ENCODE peak calls at places on chromosomes 1 and 21, in five cellular contexts. One of them, this sample, is unnamed.

GRCh38 chr1:112685913-112686312 is 11.5 kb downstream of the MOV10 start:
- DNase-seq in mesothelial cell of epicardium: no peak
- DNase-seq in activated CD4-positive, alpha-beta T cell treated with anti-CD3 and anti-CD28 coated beads, Interleukin-2, amount 50 U/mL, for 24 hours: no peak
- DNase-seq in substantia nigra: no peak
- DNase-seq in progenitor cell of endocrine pancreas: no peak
- DNase-seq in this sample: no peak

GRCh38 chr1:216815239-216815955 is 92.2 kb upstream of the ESRRG start:
- DNase-seq in mesothelial cell of epicardium: no peak
- DNase-seq in activated CD4-positive, alpha-beta T cell treated with anti-CD3 and anti-CD28 coated beads, Interleukin-2, amount 50 U/mL, for 24 hours: no peak
- DNase-seq in substantia nigra: no peak
- DNase-seq in progenitor cell of endocrine pancreas: no peak
- DNase-seq in this sample: peak; percentile 64

GRCh38 chr1:57599233-57599994 is 175.6 kb upstream of the DAB1 start:
- DNase-seq in mesothelial cell of epicardium: no peak
- DNase-seq in activated CD4-positive, alpha-beta T cell treated with anti-CD3 and anti-CD28 coated beads, Interleukin-2, amount 50 U/mL, for 24 hours: no peak
- DNase-seq in substantia nigra: no peak
- DNase-seq in progenitor cell of endocrine pancreas: no peak
- DNase-seq in this sample: no peak

GRCh38 chr1:109815809-109816791 is 52.4 kb upstream of the EPS8L3 start:
- DNase-seq in mesothelial cell of epicardium: no peak
- DNase-seq in activated CD4-positive, alpha-beta T cell treated with anti-CD3 and anti-CD28 coated beads, Interleukin-2, amount 50 U/mL, for 24 hours: no peak
- DNase-seq in substantia nigra: no peak
- DNase-seq in progenitor cell of endocrine pancreas: no peak
- DNase-seq in this sample: no peak

GRCh38 chr21:29499734-29500343 is 201.1 kb downstream of the BACH1 start:
- DNase-seq in mesothelial cell of epicardium: no peak
- DNase-seq in activated CD4-positive, alpha-beta T cell treated with anti-CD3 and anti-CD28 coated beads, Interleukin-2, amount 50 U/mL, for 24 hours: no peak
- DNase-seq in substantia nigra: peak; percentile 9
- DNase-seq in progenitor cell of endocrine pancreas: no peak
- DNase-seq in this sample: peak; percentile 73

GRCh38 chr1:183159960-183160359 is 26.1 kb upstream of the LAMC2 start:
- DNase-seq in mesothelial cell of epicardium: peak; percentile 73
- DNase-seq in activated CD4-positive, alpha-beta T cell treated with anti-CD3 and anti-CD28 coated beads, Interleukin-2, amount 50 U/mL, for 24 hours: no peak
- DNase-seq in substantia nigra: no peak
- DNase-seq in progenitor cell of endocrine pancreas: peak; percentile 10
- DNase-seq in this sample: no peak

GRCh38 chr1:71054281-71054731 is 6.7 kb upstream of the PTGER3 start:
- DNase-seq in mesothelial cell of epicardium: no peak
- DNase-seq in activated CD4-positive, alpha-beta T cell treated with anti-CD3 and anti-CD28 coated beads, Interleukin-2, amount 50 U/mL, for 24 hours: no peak
- DNase-seq in substantia nigra: no peak
- DNase-seq in progenitor cell of endocrine pancreas: no peak
- DNase-seq in this sample: peak; percentile 32

GRCh38 chr1:25520446-25521061 is 22.9 kb upstream of the LDLRAP1 start:
- DNase-seq in mesothelial cell of epicardium: peak; percentile 72
- DNase-seq in activated CD4-positive, alpha-beta T cell treated with anti-CD3 and anti-CD28 coated beads, Interleukin-2, amount 50 U/mL, for 24 hours: peak; percentile 66
- DNase-seq in substantia nigra: peak; percentile 10
- DNase-seq in progenitor cell of endocrine pancreas: no peak
- DNase-seq in this sample: peak; percentile 74

GRCh38 chr1:52523376-52523775 is 29.5 kb downstream of the TUT4 start:
- DNase-seq in mesothelial cell of epicardium: no peak
- DNase-seq in activated CD4-positive, alpha-beta T cell treated with anti-CD3 and anti-CD28 coated beads, Interleukin-2, amount 50 U/mL, for 24 hours: no peak
- DNase-seq in substantia nigra: no peak
- DNase-seq in progenitor cell of endocrine pancreas: no peak
- DNase-seq in this sample: no peak

GRCh38 chr1:204713541-204713940 is 28.0 kb upstream of the LRRN2 start:
- DNase-seq in mesothelial cell of epicardium: no peak
- DNase-seq in activated CD4-positive, alpha-beta T cell treated with anti-CD3 and anti-CD28 coated beads, Interleukin-2, amount 50 U/mL, for 24 hours: no peak
- DNase-seq in substantia nigra: no peak
- DNase-seq in progenitor cell of endocrine pancreas: no peak
- DNase-seq in this sample: peak; percentile 59

GRCh38 chr1:67710417-67710816 is 25.4 kb downstream of the GADD45A start:
- DNase-seq in mesothelial cell of epicardium: no peak
- DNase-seq in activated CD4-positive, alpha-beta T cell treated with anti-CD3 and anti-CD28 coated beads, Interleukin-2, amount 50 U/mL, for 24 hours: no peak
- DNase-seq in substantia nigra: no peak
- DNase-seq in progenitor cell of endocrine pancreas: no peak
- DNase-seq in this sample: no peak

GRCh38 chr1:107875689-107876088 is 89.3 kb downstream of the VAV3 start:
- DNase-seq in mesothelial cell of epicardium: no peak
- DNase-seq in activated CD4-positive, alpha-beta T cell treated with anti-CD3 and anti-CD28 coated beads, Interleukin-2, amount 50 U/mL, for 24 hours: no peak
- DNase-seq in substantia nigra: no peak
- DNase-seq in progenitor cell of endocrine pancreas: no peak
- DNase-seq in this sample: no peak

GRCh38 chr1:14746393-14746792 is 147.9 kb downstream of the KAZN start:
- DNase-seq in mesothelial cell of epicardium: no peak
- DNase-seq in activated CD4-positive, alpha-beta T cell treated with anti-CD3 and anti-CD28 coated beads, Interleukin-2, amount 50 U/mL, for 24 hours: no peak
- DNase-seq in substantia nigra: no peak
- DNase-seq in progenitor cell of endocrine pancreas: no peak
- DNase-seq in this sample: no peak

GRCh38 chr1:185483647-185484450 is 166.8 kb upstream of the IVNS1ABP start:
- DNase-seq in mesothelial cell of epicardium: no peak
- DNase-seq in activated CD4-positive, alpha-beta T cell treated with anti-CD3 and anti-CD28 coated beads, Interleukin-2, amount 50 U/mL, for 24 hours: no peak
- DNase-seq in substantia nigra: no peak
- DNase-seq in progenitor cell of endocrine pancreas: no peak
- DNase-seq in this sample: peak; percentile 73

GRCh38 chr1:154770897-154771594 is 99.0 kb downstream of the KCNN3 start:
- DNase-seq in mesothelial cell of epicardium: no peak
- DNase-seq in activated CD4-positive, alpha-beta T cell treated with anti-CD3 and anti-CD28 coated beads, Interleukin-2, amount 50 U/mL, for 24 hours: no peak
- DNase-seq in substantia nigra: no peak
- DNase-seq in progenitor cell of endocrine pancreas: no peak
- DNase-seq in this sample: no peak

GRCh38 chr1:34907487-34908090 is 21.9 kb downstream of the DLGAP3 start:
- DNase-seq in mesothelial cell of epicardium: no peak
- DNase-seq in activated CD4-positive, alpha-beta T cell treated with anti-CD3 and anti-CD28 coated beads, Interleukin-2, amount 50 U/mL, for 24 hours: no peak
- DNase-seq in substantia nigra: no peak
- DNase-seq in progenitor cell of endocrine pancreas: no peak
- DNase-seq in this sample: no peak

GRCh38 chr1:110449661-110450651 is 993 bp upstream of the PROK1 start:
- DNase-seq in mesothelial cell of epicardium: no peak
- DNase-seq in activated CD4-positive, alpha-beta T cell treated with anti-CD3 and anti-CD28 coated beads, Interleukin-2, amount 50 U/mL, for 24 hours: no peak
- DNase-seq in substantia nigra: no peak
- DNase-seq in progenitor cell of endocrine pancreas: no peak
- DNase-seq in this sample: no peak

GRCh38 chr1:54980528-54981241 is at the start of gene TMEM61:
- DNase-seq in mesothelial cell of epicardium: peak; percentile 41
- DNase-seq in activated CD4-positive, alpha-beta T cell treated with anti-CD3 and anti-CD28 coated beads, Interleukin-2, amount 50 U/mL, for 24 hours: no peak
- DNase-seq in substantia nigra: no peak
- DNase-seq in progenitor cell of endocrine pancreas: no peak
- DNase-seq in this sample: no peak

This sample was measured in NCI-H82.